ENCODE peak calls at places on chromosomes 2 and 18, in eight cellular contexts. L is dorsolateral prefrontal cortex, P is fibroblast of the aortic adventitia, M is tibial artery, H is RWPE2, S is AG10803, X is fibroblast of pulmonary artery, R is ovary. K is an unnamed sample.

GRCh38 chr2:24512404-24512803 is 21.4 kb downstream of the NCOA1 start:
- DNase-seq in L (no peak), P (peak), M (no peak), H (no peak), S (no peak), X (no peak), R (no peak), K (no peak)

GRCh38 chr2:20450201-20451108 is 3.6 kb downstream of the RHOB start:
- DNase-seq in L (peak), P (peak), M (peak), H (no peak), S (peak), X (peak), R (peak), K (no peak)

GRCh38 chr2:230512955-230513748 is 97.2 kb downstream of the SP100 start:
- DNase-seq in L (no peak), P (no peak), M (no peak), H (no peak), S (no peak), X (no peak), R (no peak), K (no peak)

GRCh38 chr2:45237850-45238542 is 228.7 kb upstream of the SIX2 start:
- DNase-seq in L (no peak), P (peak), M (peak), H (peak), S (peak), X (peak), R (no peak), K (no peak)

GRCh38 chr2:15939854-15940660 is at the start of gene MYCN:
- DNase-seq in L (peak), P (peak), M (peak), H (no peak), S (peak), X (peak), R (peak), K (no peak)

GRCh38 chr2:75568174-75568573 is 7.4 kb upstream of the EVA1A start:
- DNase-seq in L (no peak), P (no peak), M (no peak), H (no peak), S (no peak), X (no peak), R (no peak), K (no peak)

GRCh38 chr2:83742117-83742782 is 716.8 kb downstream of the SUCLG1 start:
- DNase-seq in L (no peak), P (peak), M (peak), H (no peak), S (peak), X (peak), R (no peak), K (no peak)

GRCh38 chr18:22591231-22591630 is 173.5 kb upstream of the CTAGE1 start:
- DNase-seq in L (no peak), P (peak), M (no peak), H (no peak), S (no peak), X (peak), R (no peak), K (no peak)

GRCh38 chr18:53984021-53984420 is 240.4 kb downstream of the MBD2 start:
- DNase-seq in L (no peak), P (no peak), M (no peak), H (no peak), S (peak), X (peak), R (no peak), K (no peak)

GRCh38 chr18:3104190-3105054 is 91.5 kb upstream of the LPIN2 start:
- DNase-seq in L (no peak), P (peak), M (no peak), H (no peak), S (peak), X (peak), R (no peak), K (no peak)

GRCh38 chr18:26543368-26543767 is 5.0 kb downstream of the KCTD1 start:
- DNase-seq in L (no peak), P (no peak), M (no peak), H (no peak), S (no peak), X (no peak), R (no peak), K (no peak)

GRCh38 chr2:238771193-238771592 is 76.7 kb upstream of the TWIST2 start:
- DNase-seq in L (no peak), P (peak), M (no peak), H (no peak), S (no peak), X (peak), R (no peak), K (no peak)

GRCh38 chr2:66201242-66201641 is 233.7 kb upstream of the MEIS1 start:
- DNase-seq in L (no peak), P (no peak), M (no peak), H (no peak), S (no peak), X (no peak), R (no peak), K (no peak)

GRCh38 chr2:180577567-180577966 is 402.8 kb upstream of the UBE2E3 start:
- DNase-seq in L (no peak), P (peak), M (no peak), H (no peak), S (no peak), X (peak), R (no peak), K (no peak)
- TF ChIP-seq CTCF in L (no peak), P (no peak), M (no peak), H (no peak), S (no peak), X (no peak), R (no peak), K (no peak)

DNA sequence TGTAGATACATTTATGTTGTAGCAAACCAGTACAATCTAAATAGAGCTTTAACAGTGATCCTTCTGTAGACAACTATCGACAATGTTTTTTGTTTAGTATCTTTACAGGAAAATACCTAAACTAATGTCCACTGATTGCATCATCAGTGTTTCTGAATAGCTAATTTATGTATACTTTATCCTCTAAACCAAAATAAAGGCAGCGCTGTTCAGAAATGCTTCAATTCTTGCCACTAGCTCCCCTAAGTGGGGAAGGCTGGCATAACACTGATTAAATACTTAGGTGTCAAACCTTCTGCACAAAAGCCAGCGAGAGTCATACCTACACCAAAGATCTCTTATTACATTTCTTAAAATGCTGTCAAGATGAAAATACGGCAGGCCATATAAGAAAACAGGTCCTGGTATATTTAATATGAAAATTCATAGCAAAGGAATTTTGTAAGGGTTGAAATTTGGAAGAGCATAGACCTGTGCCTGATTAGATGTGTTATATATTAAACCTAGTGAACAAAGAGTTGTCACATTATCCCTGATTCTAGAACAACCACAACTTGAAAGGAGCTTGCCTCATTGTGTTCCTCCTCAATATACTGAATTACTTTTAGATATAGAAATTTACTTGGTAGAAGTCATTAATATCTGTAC is 1693.4 kb upstream of the SLC39A10 start:
- DNase-seq in L (no peak), P (peak), M (no peak), H (no peak), S (peak), X (peak), R (no peak), K (no peak)
- TF ChIP-seq CTCF in L (peak), P (peak), M (peak), H (peak), S (peak), X (peak), R (no peak), K (peak)

DNA sequence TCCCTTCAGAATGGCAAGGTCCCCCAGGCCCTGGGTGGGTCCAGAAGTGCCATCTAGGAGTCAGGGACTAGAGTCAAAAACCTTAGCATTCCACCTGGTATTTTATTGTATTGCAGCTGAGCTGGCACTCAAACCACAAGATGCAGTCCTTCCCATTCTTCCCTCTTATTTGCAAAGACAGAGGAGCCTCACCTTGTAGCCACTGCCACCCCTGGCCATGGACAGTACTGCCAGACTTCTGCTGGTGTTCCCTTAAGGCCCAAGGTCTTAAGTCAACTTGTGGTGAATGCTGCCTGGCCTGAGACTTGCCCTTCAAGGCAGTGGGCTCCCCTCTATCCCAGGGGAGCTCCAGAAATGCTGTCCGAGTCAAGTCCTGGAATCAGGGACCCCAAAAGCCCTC is 6.9 kb downstream of the UGT1A10 start:
- DNase-seq in L (no peak), P (peak), M (no peak), H (no peak), S (peak), X (peak), R (no peak), K (no peak)
- TF ChIP-seq CTCF in L (no peak), P (peak), M (no peak), H (no peak), S (peak), X (peak), R (no peak), K (no peak)

DNA sequence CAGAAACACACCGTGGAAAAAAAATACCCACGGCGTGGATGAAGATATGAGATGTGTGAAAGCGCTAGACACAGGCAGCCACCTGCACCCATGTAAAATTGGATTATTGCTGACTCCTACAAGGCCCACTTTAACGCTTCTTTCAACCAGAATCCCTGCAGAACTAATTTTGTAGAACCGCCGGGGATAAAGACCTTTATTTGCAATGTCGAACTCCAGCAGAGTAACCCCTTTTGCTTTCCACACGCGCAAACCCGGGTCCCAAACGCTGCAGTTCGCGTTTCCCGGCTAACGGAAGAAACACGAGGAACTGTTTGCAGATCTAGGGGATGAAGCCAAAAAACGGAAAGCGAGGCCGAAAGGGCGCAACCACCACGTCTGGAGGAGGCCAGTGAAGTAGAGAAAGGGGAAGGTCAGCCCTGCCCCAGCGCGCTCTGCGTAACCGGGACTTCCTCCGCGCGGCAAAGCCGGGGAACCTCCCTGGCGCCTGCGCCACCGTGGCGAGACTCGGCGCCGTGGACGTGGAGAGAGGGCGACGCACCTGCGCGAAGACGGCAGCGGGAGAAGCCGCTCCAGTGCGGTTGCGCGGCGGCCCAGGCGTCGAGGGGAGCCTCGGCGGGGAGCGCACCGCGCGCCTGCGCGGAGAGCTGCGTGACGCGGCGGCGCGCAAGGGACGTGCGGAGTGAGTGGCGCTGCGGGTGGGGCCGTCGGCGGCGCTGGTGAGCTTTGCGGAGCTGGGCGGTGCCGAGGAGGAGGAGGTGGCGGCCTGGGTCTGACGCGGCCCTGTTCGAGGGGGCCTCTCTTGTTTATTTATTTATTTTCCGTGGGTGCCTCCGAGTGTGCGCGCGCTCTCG is at the start of gene PPP1CB:
- DNase-seq in L (peak), P (peak), M (peak), H (peak), S (peak), X (peak), R (peak), K (peak)
- TF ChIP-seq CTCF in L (peak), P (peak), M (peak), H (peak), S (peak), X (no peak), R (peak), K (peak)

DNA sequence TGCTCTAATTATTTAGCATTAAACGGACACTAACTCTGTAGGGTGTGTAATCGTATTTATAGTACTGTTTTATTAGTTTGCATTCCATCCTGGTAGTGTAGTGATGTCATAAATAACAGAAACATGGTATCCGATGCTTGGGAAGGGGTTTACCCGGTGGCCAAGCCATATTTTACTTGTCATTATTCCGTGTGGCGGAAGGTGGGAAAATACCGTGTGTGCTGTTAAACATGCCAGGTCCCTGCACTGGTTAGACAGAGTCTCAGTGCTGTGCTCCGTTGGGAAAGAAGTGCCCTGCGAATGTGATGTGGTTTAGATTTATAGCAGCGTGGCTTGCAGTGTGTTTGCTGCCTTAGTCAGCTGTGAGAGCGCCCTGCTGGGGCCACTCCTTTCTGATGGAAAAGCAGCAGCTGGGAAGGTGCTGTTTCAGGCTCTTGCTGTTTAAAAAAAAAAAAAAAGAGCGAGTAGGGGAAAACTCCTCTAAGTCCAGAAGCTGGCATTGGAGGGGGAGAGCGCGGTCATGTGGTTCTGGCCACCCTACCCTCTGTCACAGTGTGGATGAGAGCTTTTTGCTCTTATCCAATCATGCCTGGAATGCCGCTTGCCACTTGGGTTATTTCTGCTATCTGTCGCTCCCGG is 211.0 kb downstream of the NEDD4L start:
- DNase-seq in L (no peak), P (no peak), M (no peak), H (no peak), S (no peak), X (no peak), R (no peak), K (no peak)
- TF ChIP-seq CTCF in L (no peak), P (no peak), M (no peak), H (no peak), S (no peak), X (no peak), R (no peak), K (no peak)

GRCh38 chr2:135048122-135048521 is 875 bp upstream of the MAP3K19 start:
- DNase-seq in L (no peak), P (no peak), M (no peak), H (no peak), S (no peak), X (no peak), R (no peak), K (no peak)

GRCh38 chr2:135037831-135038230 is 9.4 kb downstream of the MAP3K19 start:
- DNase-seq in L (no peak), P (no peak), M (no peak), H (no peak), S (peak), X (no peak), R (no peak), K (no peak)

GRCh38 chr2:135047295-135047694 is at the start of gene MAP3K19:
- DNase-seq in L (no peak), P (no peak), M (no peak), H (no peak), S (no peak), X (peak), R (no peak), K (no peak)

GRCh38 chr2:135043345-135043744 is 3.9 kb downstream of the MAP3K19 start:
- DNase-seq in L (no peak), P (no peak), M (no peak), H (no peak), S (no peak), X (no peak), R (no peak), K (no peak)
- TF ChIP-seq CTCF in L (peak), P (peak), M (no peak), H (peak), S (peak), X (peak), R (no peak), K (peak)

GRCh38 chr18:32577561-32577960 is 106.9 kb upstream of the GAREM1 start:
- DNase-seq in L (no peak), P (no peak), M (no peak), H (no peak), S (no peak), X (no peak), R (no peak), K (no peak)

DNA sequence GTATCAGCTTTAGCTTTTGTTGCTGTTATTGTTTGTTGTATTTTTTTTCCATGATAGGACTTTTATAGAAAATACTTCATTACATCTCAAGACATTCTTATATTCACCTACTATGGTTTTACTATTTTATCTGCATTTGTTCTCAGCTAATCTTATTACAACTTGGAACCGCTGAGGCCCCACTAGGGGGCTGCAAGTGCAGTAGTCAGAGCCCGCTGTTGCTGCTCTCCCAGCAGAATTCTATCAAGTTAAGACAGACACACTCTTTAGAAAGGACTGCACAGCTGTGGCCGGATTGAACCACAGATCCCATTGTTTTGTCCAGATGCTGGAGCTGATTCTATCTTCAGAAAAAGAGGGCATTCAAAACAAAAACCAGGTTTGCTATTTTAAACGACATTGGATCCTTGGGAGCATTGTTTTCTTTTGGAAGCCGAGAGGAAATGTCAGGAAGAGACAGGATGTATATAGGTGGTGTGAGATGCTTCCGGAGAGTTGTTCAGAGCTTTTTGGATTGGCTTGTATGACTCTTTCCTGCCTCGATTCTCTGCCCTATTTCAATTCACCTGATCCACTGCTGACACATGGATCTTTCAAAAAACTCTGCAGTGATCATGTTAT is 105.7 kb upstream of the GAREM1 start:
- DNase-seq in L (peak), P (peak), M (no peak), H (no peak), S (no peak), X (peak), R (no peak), K (no peak)
- TF ChIP-seq CTCF in L (peak), P (peak), M (peak), H (peak), S (peak), X (peak), R (no peak), K (peak)

DNA sequence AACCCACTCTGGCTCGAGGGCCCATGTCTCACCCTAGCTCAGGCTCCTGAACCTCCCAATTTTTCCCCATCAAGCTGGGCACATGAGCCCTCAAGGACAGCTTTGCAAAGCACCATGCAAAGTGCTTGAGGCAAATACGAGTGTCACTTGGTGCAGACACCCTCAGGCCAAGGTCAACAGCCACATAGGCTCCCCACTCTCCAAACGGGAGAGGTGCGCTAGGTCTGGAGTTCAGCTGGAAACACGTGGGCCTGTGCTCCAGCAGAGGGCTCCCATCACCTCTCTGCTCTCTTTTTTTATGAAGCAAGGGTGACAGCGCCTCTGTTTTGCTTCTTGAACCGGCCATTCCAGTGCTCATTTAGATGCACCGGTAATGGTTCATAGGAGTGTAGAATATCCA is 11.9 kb upstream of the ARHGAP25 start:
- DNase-seq in L (no peak), P (no peak), M (no peak), H (no peak), S (no peak), X (peak), R (no peak), K (no peak)
- TF ChIP-seq CTCF in L (no peak), P (no peak), M (no peak), H (no peak), S (peak), X (peak), R (no peak), K (peak)

GRCh38 chr2:109380502-109381326 is 233.1 kb downstream of the SEPTIN10 start:
- DNase-seq in L (peak), P (no peak), M (peak), H (peak), S (no peak), X (no peak), R (no peak), K (peak)
- TF ChIP-seq CTCF in L (no peak), P (no peak), M (no peak), H (no peak), S (no peak), X (no peak), R (no peak), K (no peak)

DNA sequence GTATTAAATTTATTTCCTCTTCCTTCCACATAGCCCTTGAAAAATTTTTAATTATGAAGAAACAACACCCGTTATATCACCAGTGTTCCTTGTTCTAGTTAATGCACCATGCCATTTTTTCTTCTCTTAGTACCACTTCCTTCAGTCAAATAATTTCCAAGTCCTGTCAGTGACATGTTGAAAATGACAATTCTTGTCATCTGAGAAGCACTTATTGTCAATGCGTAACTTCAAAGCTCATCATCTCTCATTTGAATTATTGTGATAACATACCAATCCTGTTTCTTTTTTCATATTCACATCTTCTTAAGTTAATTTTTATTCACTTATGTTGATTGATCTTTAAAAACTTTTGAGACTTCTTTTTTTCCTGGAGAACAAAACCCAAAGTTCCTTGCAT is 320.4 kb downstream of the ASXL3 start:
- DNase-seq in L (no peak), P (no peak), M (no peak), H (no peak), S (no peak), X (no peak), R (no peak), K (no peak)
- TF ChIP-seq CTCF in L (no peak), P (no peak), M (no peak), H (no peak), S (no peak), X (no peak), R (no peak), K (no peak)